ENCODE peak calls at places on chromosomes 12 and 14, in seven cellular contexts. M is stomach, N is adrenal gland, X is body of pancreas, U is sigmoid colon, T is upper lobe of left lung, P is ovary. Z is an unnamed sample.
A peak's percentile ranks its signal among the peaks of the same experiment; 100 is the strongest.

GRCh38 chr12:109872-110271 is 43.3 kb downstream of the IQSEC3 start:
- DNase-seq in M (no peak), N (no peak), X (no peak), U (no peak), T (no peak), P (no peak), Z (no peak)

GRCh38 chr14:104113631-104114420 is 24.6 kb upstream of the KIF26A start:
- DNase-seq in M (peak; percentile 26), N (no peak), X (no peak), U (no peak), T (no peak), P (peak; percentile 7), Z (peak; percentile 48)

GRCh38 chr14:43535231-43535838 is 971.7 kb downstream of the FSCB start:
- DNase-seq in M (no peak), N (no peak), X (no peak), U (no peak), T (no peak), P (no peak), Z (no peak)

GRCh38 chr12:115599251-115599811 is 678.2 kb downstream of the MED13L start:
- DNase-seq in M (no peak), N (no peak), X (no peak), U (no peak), T (no peak), P (no peak), Z (no peak)

GRCh38 chr12:15690320-15690719 is 98.9 kb downstream of the EPS8 start:
- DNase-seq in M (no peak), N (no peak), X (no peak), U (no peak), T (no peak), P (no peak), Z (no peak)

GRCh38 chr12:51922762-51923505 is 15.6 kb downstream of the ACVRL1 start:
- DNase-seq in M (peak; percentile 55), N (peak; percentile 74), X (peak; percentile 74), U (peak; percentile 84), T (peak; percentile 74), P (no peak), Z (peak; percentile 67)

GRCh38 chr14:105562713-105563346 is 36.4 kb downstream of the TMEM121 start:
- DNase-seq in M (no peak), N (no peak), X (no peak), U (peak; percentile 25), T (no peak), P (no peak), Z (no peak)

GRCh38 chr12:102120886-102121285 is 903 bp downstream of the PARPBP start:
- DNase-seq in M (no peak), N (no peak), X (no peak), U (no peak), T (no peak), P (no peak), Z (no peak)

GRCh38 chr14:84028205-84028604 is 1501.7 kb upstream of the FLRT2 start:
- DNase-seq in M (no peak), N (no peak), X (no peak), U (no peak), T (no peak), P (no peak), Z (no peak)

GRCh38 chr12:23084236-23084995 is 459.4 kb downstream of the ETNK1 start:
- DNase-seq in M (no peak), N (no peak), X (peak; percentile 5), U (no peak), T (no peak), P (no peak), Z (peak; percentile 14)

GRCh38 chr12:40013292-40013691 is 92.6 kb downstream of the SLC2A13 start:
- DNase-seq in M (no peak), N (no peak), X (no peak), U (no peak), T (no peak), P (no peak), Z (no peak)

GRCh38 chr14:104787736-104788532 is 7.6 kb downstream of the AKT1 start:
- DNase-seq in M (no peak), N (no peak), X (peak; percentile 55), U (no peak), T (peak; percentile 69), P (no peak), Z (no peak)

GRCh38 chr12:110581951-110582285 is 1.2 kb downstream of the PPTC7 start:
- DNase-seq in M (no peak), N (no peak), X (no peak), U (no peak), T (no peak), P (no peak), Z (no peak)

GRCh38 chr14:69039287-69039628 is 60.2 kb upstream of the ACTN1 start:
- DNase-seq in M (no peak), N (no peak), X (no peak), U (no peak), T (no peak), P (no peak), Z (no peak)

GRCh38 chr14:97379091-97379531 is 581.9 kb downstream of the VRK1 start:
- DNase-seq in M (no peak), N (no peak), X (no peak), U (no peak), T (no peak), P (no peak), Z (no peak)

GRCh38 chr12:6700646-6701051 is at the start of gene PIANP:
- DNase-seq in M (peak; percentile 36), N (peak; percentile 42), X (peak; percentile 22), U (peak; percentile 72), T (no peak), P (peak; percentile 25), Z (no peak)

GRCh38 chr12:65313704-65314317 is 35.3 kb downstream of the MSRB3 start:
- DNase-seq in M (no peak), N (no peak), X (no peak), U (no peak), T (no peak), P (no peak), Z (no peak)

GRCh38 chr14:70303528-70304293 is 55.8 kb downstream of the COX16 start:
- DNase-seq in M (no peak), N (no peak), X (no peak), U (no peak), T (no peak), P (no peak), Z (no peak)

GRCh38 chr12:95859344-95859816 is 628 bp downstream of the SNRPF start:
- DNase-seq in M (no peak), N (no peak), X (no peak), U (no peak), T (no peak), P (no peak), Z (no peak)

GRCh38 chr12:31210104-31210503 is 115.8 kb downstream of the SINHCAF start:
- DNase-seq in M (no peak), N (no peak), X (no peak), U (no peak), T (no peak), P (no peak), Z (no peak)

GRCh38 chr12:121062391-121063045 is 23.5 kb upstream of the OASL start:
- DNase-seq in M (no peak), N (no peak), X (no peak), U (no peak), T (no peak), P (no peak), Z (no peak)

GRCh38 chr14:75295491-75296338 is 17.1 kb downstream of the FOS start:
- DNase-seq in M (peak; percentile 87), N (peak; percentile 89), X (peak; percentile 86), U (peak; percentile 93), T (peak; percentile 93), P (peak; percentile 77), Z (peak; percentile 86)

DNA sequence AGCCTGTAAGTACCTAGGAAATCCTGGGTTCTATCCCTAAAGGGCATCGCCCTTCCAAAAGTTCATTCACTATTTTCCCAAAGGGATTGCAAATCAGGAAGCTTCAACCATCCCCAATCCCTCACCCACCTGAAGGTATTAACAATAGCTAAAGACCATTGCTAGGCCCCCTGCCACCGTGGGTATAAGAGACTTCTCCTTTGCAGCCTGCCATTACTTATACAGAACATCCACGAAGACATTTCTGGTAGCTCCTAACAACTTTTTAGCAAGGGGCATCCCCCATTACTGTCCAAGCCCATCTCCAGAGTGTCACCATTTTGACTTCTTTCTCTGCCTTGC is 384 bp upstream of the SMUG1 start:
- DNase-seq in M (no peak), N (no peak), X (no peak), U (no peak), T (no peak), P (no peak), Z (no peak)
- H3K4me3 ChIP-seq in M (peak overlapping the region; percentile 81), N (no peak overlapping the region), X (no peak overlapping the region), U (peak overlapping the region; percentile 76), T (no peak overlapping the region), P (no peak overlapping the region), Z (no peak overlapping the region)

GRCh38 chr14:96039633-96040311 is 610 bp downstream of the C14orf132 start:
- DNase-seq in M (no peak), N (peak; percentile 7), X (no peak), U (peak; percentile 70), T (peak; percentile 35), P (no peak), Z (peak; percentile 47)
- TF ChIP-seq POLR2A in M (no peak), N (no peak), X (no peak), U (no peak), T (no peak), P (no peak), Z (no peak)

DNA sequence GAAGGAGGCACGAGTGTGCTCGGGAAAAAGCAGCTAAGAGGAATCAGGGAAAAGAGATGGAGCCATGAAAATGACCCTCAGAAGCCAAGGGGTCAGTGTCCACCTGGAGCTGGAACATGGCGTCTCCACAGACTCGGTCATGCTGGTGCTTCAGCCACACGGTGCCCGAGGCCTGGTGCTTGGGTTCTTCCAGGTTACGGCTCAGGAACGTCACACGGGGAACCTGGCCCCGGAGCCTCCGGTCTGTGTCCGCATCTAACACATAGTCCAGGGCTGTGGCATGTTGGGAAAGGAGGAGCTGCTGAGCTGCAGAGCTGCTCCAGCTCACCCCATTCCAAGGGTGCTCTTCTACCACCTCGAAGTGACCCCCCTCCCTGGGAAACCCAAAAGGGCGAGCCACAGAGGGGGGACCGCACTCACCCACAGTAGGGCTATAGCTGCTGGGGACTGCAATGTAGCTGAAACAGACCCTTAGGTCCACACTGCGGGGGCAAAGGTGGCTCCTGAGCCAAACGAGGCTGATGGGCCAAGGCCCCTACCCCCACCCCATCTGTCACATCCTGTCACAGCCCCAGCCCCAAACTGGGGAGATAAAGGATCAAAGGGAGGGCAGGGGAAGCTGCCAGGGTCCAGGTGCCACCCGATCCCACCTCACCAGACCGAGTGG is 10.8 kb downstream of the ITGA7 start:
- DNase-seq in M (no peak), N (no peak), X (no peak), U (peak; percentile 57), T (no peak), P (no peak), Z (peak; percentile 42)
- H3K4me3 ChIP-seq in M (no peak overlapping the region), N (no peak overlapping the region), X (no peak overlapping the region), U (no peak overlapping the region), T (no peak overlapping the region), P (no peak overlapping the region), Z (no peak overlapping the region)

GRCh38 chr12:54959291-54960018 is 25.1 kb downstream of the TESPA1 start:
- DNase-seq in M (no peak), N (no peak), X (no peak), U (no peak), T (no peak), P (no peak), Z (no peak)

GRCh38 chr12:54956818-54957641 is 27.5 kb downstream of the TESPA1 start:
- DNase-seq in M (no peak), N (no peak), X (no peak), U (no peak), T (no peak), P (no peak), Z (no peak)

GRCh38 chr12:54961190-54961589 is 23.4 kb downstream of the TESPA1 start:
- DNase-seq in M (no peak), N (no peak), X (no peak), U (no peak), T (no peak), P (no peak), Z (no peak)

GRCh38 chr12:54956322-54956721 is 28.2 kb downstream of the TESPA1 start:
- DNase-seq in M (no peak), N (no peak), X (no peak), U (no peak), T (no peak), P (no peak), Z (no peak)

GRCh38 chr12:54958048-54958658 is 26.4 kb downstream of the TESPA1 start:
- DNase-seq in M (peak; percentile 42), N (peak; percentile 56), X (peak; percentile 62), U (no peak), T (no peak), P (peak; percentile 16), Z (no peak)
- TF ChIP-seq POLR2A in M (no peak), N (no peak), X (no peak), U (no peak), T (no peak), P (no peak), Z (no peak)